ENCODE peak calls at places on chromosome 21, in four cellular contexts. One of them, this sample, is unnamed.

GRCh38 chr21:23543334-23543733 is 2063.9 kb downstream of the MRPL39 start:
- DNase-seq in uterus: no peak
- DNase-seq in CD8-positive, alpha-beta T cell: no peak
- DNase-seq in neural progenitor cell: no peak
- DNase-seq in this sample: no peak

GRCh38 chr21:26130249-26130896 is 40.2 kb downstream of the APP start:
- DNase-seq in CD8-positive, alpha-beta T cell: no peak
- DNase-seq in neural progenitor cell: no peak
- DNase-seq in uterus: no peak
- DNase-seq in this sample: no peak

GRCh38 chr21:17497345-17497744 is 15.5 kb upstream of the CXADR start:
- DNase-seq in CD8-positive, alpha-beta T cell: no peak
- DNase-seq in uterus: no peak
- DNase-seq in neural progenitor cell: no peak
- DNase-seq in this sample: no peak

GRCh38 chr21:16372546-16372945 is 642.8 kb downstream of the USP25 start:
- DNase-seq in CD8-positive, alpha-beta T cell: no peak
- DNase-seq in neural progenitor cell: no peak
- DNase-seq in uterus: no peak
- DNase-seq in this sample: no peak

GRCh38 chr21:40625991-40626390 is 221.0 kb downstream of the DSCAM start:
- DNase-seq in uterus: no peak
- DNase-seq in CD8-positive, alpha-beta T cell: no peak
- DNase-seq in neural progenitor cell: no peak
- DNase-seq in this sample: no peak

GRCh38 chr21:33949516-33950424 is 34.2 kb upstream of the ATP5PO start:
- DNase-seq in uterus: no peak
- DNase-seq in neural progenitor cell: no peak
- DNase-seq in CD8-positive, alpha-beta T cell: peak; percentile 40
- DNase-seq in this sample: no peak

GRCh38 chr21:27371065-27371464 is 404.2 kb upstream of the ADAMTS5 start:
- DNase-seq in CD8-positive, alpha-beta T cell: no peak
- DNase-seq in uterus: no peak
- DNase-seq in neural progenitor cell: no peak
- DNase-seq in this sample: no peak

GRCh38 chr21:15604424-15604823 is 125.4 kb upstream of the USP25 start:
- DNase-seq in neural progenitor cell: no peak
- DNase-seq in uterus: no peak
- DNase-seq in CD8-positive, alpha-beta T cell: no peak
- DNase-seq in this sample: no peak

GRCh38 chr21:37331411-37331810 is 35.2 kb upstream of the DYRK1A start:
- DNase-seq in CD8-positive, alpha-beta T cell: no peak
- DNase-seq in uterus: no peak
- DNase-seq in neural progenitor cell: no peak
- DNase-seq in this sample: no peak

GRCh38 chr21:34198232-34199120 is 125.1 kb downstream of the MRPS6 start:
- DNase-seq in uterus: no peak
- DNase-seq in neural progenitor cell: no peak
- DNase-seq in CD8-positive, alpha-beta T cell: peak; percentile 6
- DNase-seq in this sample: no peak

GRCh38 chr21:17658931-17659330 is 46.2 kb upstream of the BTG3 start:
- DNase-seq in CD8-positive, alpha-beta T cell: no peak
- DNase-seq in neural progenitor cell: no peak
- DNase-seq in uterus: no peak
- DNase-seq in this sample: no peak

GRCh38 chr21:31991356-31992331 is 118.8 kb downstream of the HUNK start:
- DNase-seq in CD8-positive, alpha-beta T cell: no peak
- DNase-seq in neural progenitor cell: peak; percentile 41
- DNase-seq in uterus: no peak
- DNase-seq in this sample: peak; percentile 72

GRCh38 chr21:41290106-41290799 is 26.3 kb upstream of the FAM3B start:
- DNase-seq in CD8-positive, alpha-beta T cell: no peak
- DNase-seq in uterus: no peak
- DNase-seq in neural progenitor cell: no peak
- DNase-seq in this sample: no peak

GRCh38 chr21:33451634-33452071 is 28.1 kb downstream of the TMEM50B start:
- DNase-seq in CD8-positive, alpha-beta T cell: no peak
- DNase-seq in neural progenitor cell: no peak
- DNase-seq in uterus: no peak
- DNase-seq in this sample: no peak

GRCh38 chr21:27104749-27105439 is 138.0 kb upstream of the ADAMTS5 start:
- DNase-seq in neural progenitor cell: no peak
- DNase-seq in CD8-positive, alpha-beta T cell: no peak
- DNase-seq in uterus: no peak
- DNase-seq in this sample: no peak

GRCh38 chr21:26572668-26573381 is at the start of gene CYYR1:
- DNase-seq in CD8-positive, alpha-beta T cell: no peak
- DNase-seq in neural progenitor cell: peak; percentile 84
- DNase-seq in uterus: no peak
- DNase-seq in this sample: no peak

GRCh38 chr21:32073593-32073992 is 200.8 kb downstream of the HUNK start:
- DNase-seq in neural progenitor cell: no peak
- DNase-seq in uterus: no peak
- DNase-seq in CD8-positive, alpha-beta T cell: no peak
- DNase-seq in this sample: no peak

GRCh38 chr21:26210614-26211013 is 40.0 kb upstream of the APP start:
- DNase-seq in neural progenitor cell: no peak
- DNase-seq in uterus: no peak
- DNase-seq in CD8-positive, alpha-beta T cell: no peak
- DNase-seq in this sample: no peak

DNA sequence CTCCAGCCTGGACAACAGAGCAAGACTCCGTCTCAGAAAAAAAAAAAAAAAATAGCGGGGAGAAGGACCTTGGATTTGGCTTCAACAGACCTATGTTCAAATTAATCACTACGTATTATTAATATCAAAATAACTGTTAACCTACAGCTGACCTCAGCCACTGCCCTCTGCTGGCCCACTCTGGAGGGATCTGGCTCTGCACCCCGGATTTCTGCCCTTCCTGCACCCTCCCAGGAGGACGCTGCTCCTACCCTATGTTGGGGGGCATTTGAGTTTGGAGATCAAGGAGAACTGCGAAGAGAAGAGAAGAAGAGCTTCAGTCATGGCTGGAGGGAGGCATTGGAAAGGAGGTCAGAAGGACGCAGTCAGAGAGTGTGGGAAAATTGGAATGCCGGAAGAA is 96.7 kb downstream of the PSMG1 start:
- DNase-seq in uterus: no peak
- DNase-seq in neural progenitor cell: no peak
- DNase-seq in CD8-positive, alpha-beta T cell: no peak
- DNase-seq in this sample: no peak
- TF ChIP-seq CTCF in uterus: no peak
- TF ChIP-seq CTCF in neural progenitor cell: peak; percentile 19
- TF ChIP-seq CTCF in CD8-positive, alpha-beta T cell: no peak
- TF ChIP-seq CTCF in this sample: peak; percentile 40

GRCh38 chr21:35775778-35776515 is 284.4 kb downstream of the SETD4 start:
- DNase-seq in neural progenitor cell: no peak
- DNase-seq in CD8-positive, alpha-beta T cell: no peak
- DNase-seq in uterus: no peak
- DNase-seq in this sample: no peak

GRCh38 chr21:35780983-35781382 is 279.3 kb downstream of the SETD4 start:
- DNase-seq in CD8-positive, alpha-beta T cell: no peak
- DNase-seq in uterus: no peak
- DNase-seq in neural progenitor cell: no peak
- DNase-seq in this sample: no peak

GRCh38 chr21:35779167-35779566 is 281.2 kb downstream of the SETD4 start:
- DNase-seq in uterus: no peak
- DNase-seq in neural progenitor cell: no peak
- DNase-seq in CD8-positive, alpha-beta T cell: no peak
- DNase-seq in this sample: no peak

GRCh38 chr21:35779690-35780570 is 280.4 kb downstream of the SETD4 start:
- DNase-seq in neural progenitor cell: no peak
- DNase-seq in uterus: no peak
- DNase-seq in CD8-positive, alpha-beta T cell: no peak
- DNase-seq in this sample: no peak

DNA sequence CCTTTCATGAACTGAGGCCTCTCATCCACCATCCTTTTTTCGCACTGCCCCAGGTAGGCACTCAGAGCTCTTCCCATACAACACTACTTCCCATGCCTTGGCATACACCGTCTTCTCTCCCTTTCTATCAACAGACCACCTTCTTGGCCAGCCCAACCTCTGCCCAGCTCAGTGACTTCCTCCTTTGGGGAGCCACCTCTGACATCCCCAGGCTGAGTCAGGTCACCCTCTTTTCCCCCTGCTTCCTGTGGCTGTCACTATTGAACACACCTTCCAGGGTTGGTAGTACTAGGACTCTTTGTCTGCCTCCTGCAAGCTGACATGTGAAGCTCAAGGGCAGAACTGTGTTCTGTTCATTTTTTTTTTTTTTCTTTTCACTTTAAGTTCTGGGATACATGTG is 283.2 kb downstream of the SETD4 start:
- DNase-seq in CD8-positive, alpha-beta T cell: no peak
- DNase-seq in uterus: no peak
- DNase-seq in neural progenitor cell: no peak
- DNase-seq in this sample: no peak
- H3K27ac ChIP-seq in CD8-positive, alpha-beta T cell: no peak overlapping the region
- H3K27ac ChIP-seq in uterus: no peak overlapping the region
- H3K27ac ChIP-seq in neural progenitor cell: no peak overlapping the region
- H3K27ac ChIP-seq in this sample: no peak overlapping the region

GRCh38 chr21:29025328-29025713 is 853 bp downstream of the USP16 start:
- DNase-seq in CD8-positive, alpha-beta T cell: no peak
- DNase-seq in neural progenitor cell: peak; percentile 4
- DNase-seq in uterus: no peak
- DNase-seq in this sample: no peak

GRCh38 chr21:29022141-29022540 is 2.3 kb upstream of the USP16 start:
- DNase-seq in uterus: no peak
- DNase-seq in neural progenitor cell: no peak
- DNase-seq in CD8-positive, alpha-beta T cell: peak; percentile 16
- DNase-seq in this sample: no peak

GRCh38 chr21:29029524-29029923 is 5.1 kb downstream of the USP16 start:
- DNase-seq in uterus: no peak
- DNase-seq in CD8-positive, alpha-beta T cell: no peak
- DNase-seq in neural progenitor cell: no peak
- DNase-seq in this sample: no peak

GRCh38 chr21:29024474-29025327 is at the start of gene USP16:
- DNase-seq in uterus: peak; percentile 96
- DNase-seq in CD8-positive, alpha-beta T cell: peak; percentile 90
- DNase-seq in neural progenitor cell: peak; percentile 95
- DNase-seq in this sample: peak; percentile 98
- TF ChIP-seq CTCF in uterus: peak; percentile 38
- TF ChIP-seq CTCF in CD8-positive, alpha-beta T cell: no peak
- TF ChIP-seq CTCF in neural progenitor cell: no peak
- TF ChIP-seq CTCF in this sample: peak; percentile 2

GRCh38 chr21:42760977-42761751 is 107.7 kb downstream of the PDE9A start:
- DNase-seq in neural progenitor cell: no peak
- DNase-seq in CD8-positive, alpha-beta T cell: no peak
- DNase-seq in uterus: no peak
- DNase-seq in this sample: peak; percentile 86
- H3K27ac ChIP-seq in neural progenitor cell: no peak overlapping the region
- H3K27ac ChIP-seq in CD8-positive, alpha-beta T cell: no peak overlapping the region
- H3K27ac ChIP-seq in uterus: no peak overlapping the region
- H3K27ac ChIP-seq in this sample: peak overlapping the region; percentile 89

GRCh38 chr21:45508607-45509565 is 33.4 kb downstream of the SLC19A1 start:
- DNase-seq in neural progenitor cell: peak; percentile 20
- DNase-seq in CD8-positive, alpha-beta T cell: no peak
- DNase-seq in uterus: no peak
- DNase-seq in this sample: no peak

GRCh38 chr21:45511007-45511406 is 31.2 kb downstream of the SLC19A1 start:
- DNase-seq in neural progenitor cell: no peak
- DNase-seq in uterus: no peak
- DNase-seq in CD8-positive, alpha-beta T cell: no peak
- DNase-seq in this sample: no peak

GRCh38 chr21:45510466-45510955 is 31.7 kb downstream of the SLC19A1 start:
- DNase-seq in uterus: no peak
- DNase-seq in neural progenitor cell: no peak
- DNase-seq in CD8-positive, alpha-beta T cell: no peak
- DNase-seq in this sample: no peak

GRCh38 chr21:45507888-45508508 is 34.2 kb downstream of the SLC19A1 start:
- DNase-seq in CD8-positive, alpha-beta T cell: no peak
- DNase-seq in neural progenitor cell: no peak
- DNase-seq in uterus: no peak
- DNase-seq in this sample: no peak

GRCh38 chr21:45509566-45510465 is 32.4 kb downstream of the SLC19A1 start:
- DNase-seq in neural progenitor cell: peak; percentile 20
- DNase-seq in uterus: no peak
- DNase-seq in CD8-positive, alpha-beta T cell: no peak
- DNase-seq in this sample: no peak
- TF ChIP-seq CTCF in neural progenitor cell: peak; percentile 26
- TF ChIP-seq CTCF in uterus: no peak
- TF ChIP-seq CTCF in CD8-positive, alpha-beta T cell: no peak
- TF ChIP-seq CTCF in this sample: peak; percentile 58